ENCODE peak calls at places on chromosomes 16 and 17, in eight cellular contexts. N, Z, H, G, J, X, Q and R are unnamed samples.

GRCh38 chr16:29806641-29807425 is 504 bp downstream of the MAZ start:
- DNase-seq in N (peak; percentile 72), H (peak; percentile 74), G (no peak), J (no peak), Q (peak; percentile 63), Z (peak; percentile 67), X (peak; percentile 73), R (peak; percentile 67)

GRCh38 chr17:34503804-34504203 is 75.6 kb upstream of the TMEM132E start:
- DNase-seq in G (no peak), Z (peak; percentile 16), X (no peak), Q (peak; percentile 35), N (no peak), J (no peak), H (peak; percentile 16), R (no peak)

GRCh38 chr16:50368410-50369132 is at the start of gene BRD7:
- DNase-seq in X (peak; percentile 54), H (peak; percentile 69), J (peak; percentile 60), Z (peak; percentile 69), G (peak; percentile 52), N (peak; percentile 45), Q (peak; percentile 65), R (peak; percentile 32)

GRCh38 chr17:29615492-29616299 is 7.0 kb downstream of the CORO6 start:
- DNase-seq in H (peak; percentile 84), N (peak; percentile 91), Z (peak; percentile 90), J (peak; percentile 70), X (no peak), Q (peak; percentile 87), G (peak; percentile 88), R (peak; percentile 82)

GRCh38 chr16:4976611-4977145 is 18.5 kb downstream of the SEC14L5 start:
- DNase-seq in J (no peak), H (no peak), Z (peak; percentile 49), G (no peak), N (no peak), X (peak; percentile 31), Q (no peak), R (no peak)

GRCh38 chr16:24977673-24978065 is 37.5 kb downstream of the ARHGAP17 start:
- DNase-seq in N (no peak), Z (no peak), G (peak; percentile 83), H (no peak), X (no peak), J (no peak), Q (no peak), R (no peak)

GRCh38 chr17:80990921-80991644 is 558 bp upstream of the CHMP6 start:
- DNase-seq in H (no peak), X (no peak), J (no peak), N (no peak), Q (no peak), Z (no peak), G (no peak), R (no peak)

GRCh38 chr16:56514845-56515244 is 5.0 kb downstream of the BBS2 start:
- DNase-seq in Z (no peak), N (no peak), G (peak; percentile 50), J (no peak), Q (no peak), H (no peak), X (no peak), R (no peak)

GRCh38 chr16:24769806-24770205 is 40.4 kb downstream of the TNRC6A start:
- DNase-seq in H (no peak), N (no peak), Q (no peak), G (peak; percentile 73), Z (no peak), J (no peak), X (no peak), R (no peak)

GRCh38 chr16:50671644-50672260 is 9.4 kb downstream of the SNX20 start:
- DNase-seq in J (no peak), X (no peak), N (peak; percentile 49), G (peak; percentile 23), Q (no peak), Z (no peak), H (peak; percentile 69), R (no peak)

GRCh38 chr16:27322858-27323780 is 9.3 kb downstream of the IL4R start:
- DNase-seq in X (no peak), N (peak; percentile 69), G (no peak), J (no peak), Z (no peak), H (no peak), Q (no peak), R (no peak)

GRCh38 chr16:14307059-14307531 is 236.0 kb downstream of the MRTFB start:
- DNase-seq in J (no peak), H (no peak), Z (no peak), X (no peak), G (no peak), Q (no peak), N (peak; percentile 46), R (no peak)

GRCh38 chr17:81665205-81666091 is 957 bp downstream of the OXLD1 start:
- DNase-seq in Q (no peak), X (peak; percentile 66), G (peak; percentile 24), N (peak; percentile 57), Z (no peak), J (peak; percentile 47), H (peak; percentile 74), R (no peak)

GRCh38 chr17:55430531-55431228 is 9.0 kb upstream of the MMD start:
- DNase-seq in G (no peak), Z (no peak), N (peak; percentile 10), Q (no peak), J (no peak), H (no peak), X (no peak), R (no peak)

GRCh38 chr17:41013606-41014005 is 4.7 kb upstream of the KRTAP3-1 start:
- DNase-seq in X (no peak), Z (no peak), G (peak; percentile 26), Q (no peak), N (no peak), H (no peak), J (no peak), R (no peak)

GRCh38 chr17:58756246-58757161 is 850 bp downstream of the PPM1E start:
- DNase-seq in Z (no peak), J (no peak), H (peak; percentile 13), Q (no peak), N (peak; percentile 29), G (no peak), X (peak; percentile 49), R (no peak)

GRCh38 chr17:35314415-35315216 is 58.8 kb downstream of the SLFN11 start:
- DNase-seq in Z (no peak), H (no peak), Q (no peak), N (peak; percentile 43), X (no peak), G (no peak), J (no peak), R (no peak)

GRCh38 chr17:57806083-57806830 is 43.6 kb downstream of the MRPS23 start:
- DNase-seq in X (no peak), G (no peak), Z (no peak), J (no peak), H (no peak), N (no peak), Q (no peak), R (no peak)

GRCh38 chr16:3720418-3720817 is 3.1 kb upstream of the TRAP1 start:
- DNase-seq in J (no peak), Q (no peak), Z (no peak), H (no peak), N (no peak), X (no peak), G (no peak), R (no peak)

GRCh38 chr16:177394-177822 is 928 bp downstream of the HBA1 start:
- DNase-seq in X (peak; percentile 93), Q (peak; percentile 29), N (no peak), H (no peak), G (no peak), J (no peak), Z (no peak), R (no peak)

GRCh38 chr17:57424777-57425188 is 168.5 kb downstream of the MSI2 start:
- DNase-seq in Q (no peak), N (peak; percentile 86), X (no peak), J (no peak), G (peak; percentile 63), H (no peak), Z (no peak), R (no peak)